ENCODE peak calls at places on chromosomes 11 and 22, in five cellular contexts. L, X, V, A and C are unnamed samples.

GRCh38 chr22:46586123-46586519 is 34.1 kb upstream of the GRAMD4 start:
- DNase-seq in X (no peak), L (no peak), V (no peak), A (no peak), C (no peak)

GRCh38 chr11:101126551-101127347 is 2.9 kb downstream of the PGR start:
- DNase-seq in A (no peak), V (peak; percentile 55), L (no peak), X (no peak), C (no peak)

GRCh38 chr11:13638436-13638835 is 30.0 kb upstream of the FAR1 start:
- DNase-seq in L (no peak), X (no peak), A (no peak), V (no peak), C (no peak)

GRCh38 chr11:103035656-103036434 is 56.1 kb downstream of the DCUN1D5 start:
- DNase-seq in V (no peak), A (peak; percentile 78), X (peak; percentile 67), L (peak; percentile 84), C (peak; percentile 55)

GRCh38 chr22:32475428-32476010 is 908 bp downstream of the FBXO7 start:
- DNase-seq in A (no peak), X (no peak), L (peak; percentile 8), V (peak; percentile 23), C (no peak)

GRCh38 chr11:75591371-75591770 is 29.3 kb downstream of the SERPINH1 start:
- DNase-seq in X (no peak), L (no peak), V (no peak), A (no peak), C (no peak)

GRCh38 chr11:45232341-45233080 is 53.6 kb downstream of the SYT13 start:
- DNase-seq in V (no peak), A (no peak), X (no peak), L (no peak), C (no peak)

GRCh38 chr22:38721551-38721950 is 15.8 kb downstream of the GTPBP1 start:
- DNase-seq in A (no peak), V (no peak), X (no peak), L (no peak), C (no peak)

GRCh38 chr11:123183391-123184099 is 11.5 kb downstream of the CLMP start:
- DNase-seq in A (peak; percentile 36), V (no peak), X (no peak), L (no peak), C (no peak)